ENCODE peak calls at places on chromosomes 7 and 10, in six cellular contexts. U, P, Y, I, W and S are unnamed samples.

GRCh38 chr10:89206402-89207180 is 526 bp downstream of the CH25H start:
- DNase-seq in U (peak; percentile 39), P (peak; percentile 35), Y (no peak), I (peak; percentile 92), W (peak; percentile 85), S (peak; percentile 14)

GRCh38 chr7:152862033-152862432 is 102.5 kb downstream of the ACTR3B start:
- DNase-seq in U (no peak), P (no peak), Y (no peak), I (no peak), W (no peak), S (no peak)

GRCh38 chr10:114489521-114490310 is 85.4 kb upstream of the AFAP1L2 start:
- DNase-seq in U (peak; percentile 15), P (no peak), Y (peak; percentile 63), I (no peak), W (no peak), S (no peak)

GRCh38 chr10:75378403-75378802 is 23.2 kb downstream of the ZNF503 start:
- DNase-seq in U (no peak), P (no peak), Y (no peak), I (no peak), W (no peak), S (no peak)

GRCh38 chr10:123995461-123996131 is 97.8 kb downstream of the CHST15 start:
- DNase-seq in U (peak; percentile 96), P (peak; percentile 49), Y (peak; percentile 94), I (peak; percentile 93), W (peak; percentile 91), S (peak; percentile 38)

GRCh38 chr10:87860156-87860795 is 3.1 kb downstream of the KLLN start:
- DNase-seq in U (peak; percentile 65), P (no peak), Y (peak; percentile 58), I (no peak), W (no peak), S (no peak)

GRCh38 chr10:124743188-124744046 is 761 bp downstream of the FAM53B start:
- DNase-seq in U (peak; percentile 44), P (peak; percentile 48), Y (peak; percentile 81), I (peak; percentile 92), W (peak; percentile 92), S (no peak)

GRCh38 chr10:69733791-69734261 is 67.9 kb upstream of the COL13A1 start:
- DNase-seq in U (peak; percentile 78), P (peak; percentile 30), Y (no peak), I (no peak), W (no peak), S (no peak)

GRCh38 chr7:148129023-148129422 is 461.5 kb upstream of the C7orf33 start:
- DNase-seq in U (no peak), P (no peak), Y (no peak), I (no peak), W (no peak), S (no peak)

GRCh38 chr7:74051193-74051592 is 23.2 kb downstream of the ELN start:
- DNase-seq in U (peak; percentile 40), P (no peak), Y (no peak), I (no peak), W (no peak), S (no peak)

GRCh38 chr7:92621026-92621540 is 30.9 kb upstream of the FAM133B start:
- DNase-seq in U (peak; percentile 94), P (peak; percentile 77), Y (peak; percentile 71), I (no peak), W (no peak), S (peak; percentile 74)

GRCh38 chr7:515628-516027 is 4.0 kb downstream of the PDGFA start:
- DNase-seq in U (no peak), P (no peak), Y (peak; percentile 91), I (no peak), W (no peak), S (no peak)

GRCh38 chr7:155862516-155863257 is 50.4 kb upstream of the SHH start:
- DNase-seq in U (no peak), P (peak; percentile 17), Y (peak; percentile 65), I (peak; percentile 75), W (peak; percentile 68), S (no peak)

GRCh38 chr10:7015457-7015856 is 395.4 kb downstream of the SFMBT2 start:
- DNase-seq in U (no peak), P (no peak), Y (no peak), I (no peak), W (no peak), S (no peak)

GRCh38 chr10:104123397-104123796 is 1.4 kb downstream of the SFR1 start:
- DNase-seq in U (no peak), P (no peak), Y (no peak), I (no peak), W (no peak), S (no peak)

GRCh38 chr7:100159099-100159623 is 638 bp upstream of the TRAPPC14 start:
- DNase-seq in U (no peak), P (no peak), Y (peak; percentile 61), I (no peak), W (no peak), S (no peak)
- TF ChIP-seq CTCF in U (no peak), P (no peak), Y (peak; percentile 45), I (no peak), W (no peak), S (no peak)

GRCh38 chr7:137804819-137805218 is 42.0 kb downstream of the DGKI start:
- DNase-seq in U (peak; percentile 43), P (no peak), Y (no peak), I (no peak), W (no peak), S (no peak)
- H3K27ac ChIP-seq in U (no peak overlapping the region), P (no peak overlapping the region), Y (no peak overlapping the region), I (no peak overlapping the region), W (no peak overlapping the region), S (no peak overlapping the region)

GRCh38 chr7:24733414-24734060 is 23.7 kb downstream of the GSDME start:
- DNase-seq in U (no peak), P (no peak), Y (no peak), I (peak; percentile 66), W (no peak), S (no peak)
- H3K4me1 ChIP-seq in U (peaks cover 18% of the 10 kb centered on the region), P (no peaks in the 10 kb centered on the region), Y (no peaks in the 10 kb centered on the region), I (no peaks in the 10 kb centered on the region), W (no peaks in the 10 kb centered on the region), S (peaks cover 2% of the 10 kb centered on the region)

DNA sequence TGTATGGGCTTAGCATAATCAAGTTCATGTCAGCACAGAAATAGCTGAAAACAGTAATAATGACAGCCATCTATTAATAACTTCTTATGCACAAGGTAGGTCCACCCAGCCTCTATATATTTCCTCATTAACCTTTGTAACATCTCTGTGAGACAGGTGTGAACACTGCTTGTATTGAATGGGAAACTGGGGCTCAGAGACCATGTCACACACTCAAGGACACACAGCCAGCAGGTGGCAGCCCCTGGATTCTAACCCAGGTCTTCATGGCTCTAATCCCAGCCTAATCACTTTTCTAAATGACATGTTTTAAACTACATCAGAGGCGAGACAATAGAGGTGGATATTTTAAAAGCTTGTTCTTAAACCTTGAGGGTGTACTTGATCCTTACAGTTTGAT is 591.4 kb downstream of the PARD3 start:
- DNase-seq in U (no peak), P (no peak), Y (no peak), I (no peak), W (no peak), S (no peak)
- TF ChIP-seq CTCF in U (no peak), P (no peak), Y (peak; percentile 37), I (no peak), W (no peak), S (no peak)

DNA sequence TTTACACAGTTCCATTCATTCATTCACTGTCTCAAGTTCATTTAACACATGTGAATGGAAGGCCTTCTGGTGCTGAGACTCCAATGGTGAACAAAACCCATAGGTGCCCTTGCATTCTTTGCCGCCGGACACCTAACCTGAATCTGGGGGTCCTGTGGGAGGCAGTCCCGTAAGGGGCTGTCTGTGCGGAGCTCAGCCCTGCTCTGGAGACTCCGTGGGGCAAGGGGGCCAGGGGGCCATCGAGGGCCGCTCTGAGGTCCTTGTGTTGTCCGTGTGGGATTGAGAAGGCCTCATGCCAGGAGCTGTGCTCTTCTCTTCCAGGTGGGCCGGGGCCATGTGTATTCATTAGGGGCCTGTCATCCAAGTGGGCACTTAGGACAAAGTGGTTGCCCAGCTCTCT is 15.3 kb downstream of the PTPRE start:
- DNase-seq in U (no peak), P (no peak), Y (no peak), I (no peak), W (no peak), S (no peak)
- H3K27ac ChIP-seq in U (no peak overlapping the region), P (peak overlapping the region; percentile 10), Y (no peak overlapping the region), I (peak overlapping the region; percentile 41), W (no peak overlapping the region), S (peak overlapping the region; percentile 82)

GRCh38 chr7:107103369-107103768 is 58.9 kb downstream of the PRKAR2B start:
- DNase-seq in U (peak; percentile 35), P (no peak), Y (no peak), I (no peak), W (no peak), S (no peak)
- H3K4me1 ChIP-seq in U (no peaks in the 10 kb centered on the region), P (no peaks in the 10 kb centered on the region), Y (no peaks in the 10 kb centered on the region), I (no peaks in the 10 kb centered on the region), W (no peaks in the 10 kb centered on the region), S (no peaks in the 10 kb centered on the region)

GRCh38 chr10:57849726-57850357 is 417.9 kb downstream of the IPMK start:
- DNase-seq in U (no peak), P (no peak), Y (no peak), I (no peak), W (no peak), S (no peak)
- TF ChIP-seq CTCF in U (no peak), P (no peak), Y (peak; percentile 65), I (no peak), W (no peak), S (peak; percentile 53)

GRCh38 chr10:21811245-21811585 is 192.3 kb downstream of the DNAJC1 start:
- DNase-seq in U (peak; percentile 63), P (no peak), Y (no peak), I (no peak), W (no peak), S (no peak)

GRCh38 chr10:21808525-21808924 is 195.0 kb downstream of the DNAJC1 start:
- DNase-seq in U (no peak), P (no peak), Y (no peak), I (no peak), W (no peak), S (no peak)

GRCh38 chr10:21807162-21807561 is 196.4 kb downstream of the DNAJC1 start:
- DNase-seq in U (no peak), P (no peak), Y (peak; percentile 79), I (no peak), W (no peak), S (no peak)

GRCh38 chr10:21813944-21814343 is 189.6 kb downstream of the DNAJC1 start:
- DNase-seq in U (no peak), P (no peak), Y (no peak), I (no peak), W (no peak), S (no peak)

GRCh38 chr10:21810582-21811244 is 192.8 kb downstream of the DNAJC1 start:
- DNase-seq in U (peak; percentile 42), P (no peak), Y (no peak), I (no peak), W (no peak), S (no peak)
- H3K27ac ChIP-seq in U (no peak overlapping the region), P (no peak overlapping the region), Y (no peak overlapping the region), I (no peak overlapping the region), W (no peak overlapping the region), S (no peak overlapping the region)

GRCh38 chr7:151133986-151134742 is 33.3 kb downstream of the GBX1 start:
- DNase-seq in U (no peak), P (no peak), Y (no peak), I (no peak), W (peak; percentile 70), S (peak; percentile 22)
- H3K4me1 ChIP-seq in U (no peaks in the 10 kb centered on the region), P (no peaks in the 10 kb centered on the region), Y (no peaks in the 10 kb centered on the region), I (peaks cover 17% of the 10 kb centered on the region), W (no peaks in the 10 kb centered on the region), S (peaks cover 20% of the 10 kb centered on the region)